ENCODE peak calls at places on chromosomes 12 and 14, in four cellular contexts. G, F, P and D are unnamed samples.

GRCh38 chr14:87643005-87643404 is 350.0 kb downstream of the GALC start:
- DNase-seq in G (no peak), P (no peak), F (no peak), D (no peak)

GRCh38 chr14:103854017-103854808 is 6.8 kb upstream of the PPP1R13B start:
- DNase-seq in P (no peak), F (no peak), G (no peak), D (no peak)

GRCh38 chr12:29416748-29417147 is 35.8 kb upstream of the ERGIC2 start:
- DNase-seq in P (no peak), G (no peak), F (no peak), D (no peak)

GRCh38 chr12:89968151-89968699 is 259.6 kb upstream of the ATP2B1 start:
- DNase-seq in F (no peak), G (no peak), P (no peak), D (no peak)

GRCh38 chr12:40336573-40337199 is 111.9 kb downstream of the LRRK2 start:
- DNase-seq in P (no peak), G (no peak), F (peak), D (no peak)

GRCh38 chr14:23695220-23695999 is 59.2 kb downstream of the DHRS2 start:
- DNase-seq in F (no peak), G (no peak), P (peak), D (peak)

GRCh38 chr12:126668538-126668937 is 1598.4 kb upstream of the TMEM132C start:
- DNase-seq in P (no peak), F (peak), G (no peak), D (peak)

GRCh38 chr12:94779520-94779919 is 129.2 kb upstream of the TMCC3 start:
- DNase-seq in G (no peak), P (peak), F (peak), D (peak)

GRCh38 chr12:50806176-50806575 is 36.5 kb upstream of the TMPRSS12 start:
- DNase-seq in F (no peak), P (no peak), G (no peak), D (no peak)

GRCh38 chr14:36657409-36658090 is 4.1 kb upstream of the PAX9 start:
- DNase-seq in G (no peak), F (no peak), P (no peak), D (peak)

GRCh38 chr12:28704477-28705169 is 444.5 kb upstream of the FAR2 start:
- DNase-seq in F (no peak), G (no peak), P (no peak), D (no peak)

GRCh38 chr14:32584079-32584478 is 255.0 kb downstream of the AKAP6 start:
- DNase-seq in F (no peak), P (no peak), G (no peak), D (no peak)

GRCh38 chr14:51996148-51996746 is 6.9 kb downstream of the RTRAF start:
- DNase-seq in G (no peak), F (peak), P (no peak), D (no peak)

GRCh38 chr14:59107819-59108218 is 80.6 kb upstream of the DAAM1 start:
- DNase-seq in F (peak), G (no peak), P (no peak), D (no peak)

GRCh38 chr12:13727707-13728147 is 253.7 kb downstream of the GRIN2B start:
- DNase-seq in F (peak), P (no peak), G (no peak), D (peak)